ENCODE peak calls at places on chromosome 16, in six cellular contexts. F, L, X, R, K and B are unnamed samples.

GRCh38 chr16:27822529-27823437 is 240.7 kb downstream of the GSG1L start:
- DNase-seq in R (no peak), L (peak), F (no peak), K (no peak), X (no peak), B (no peak)

GRCh38 chr16:54370653-54371052 is 84.1 kb upstream of the IRX3 start:
- DNase-seq in F (no peak), X (no peak), K (peak), L (no peak), R (no peak), B (no peak)

GRCh38 chr16:30958164-30959083 is 870 bp downstream of the SETD1A start:
- DNase-seq in F (no peak), R (peak), X (peak), K (no peak), L (peak), B (no peak)

GRCh38 chr16:56682703-56683397 is 580 bp downstream of the MT1X start:
- DNase-seq in F (no peak), K (no peak), L (no peak), R (no peak), X (no peak), B (no peak)

GRCh38 chr16:15983898-15984297 is 34.5 kb downstream of the ABCC1 start:
- DNase-seq in L (no peak), K (peak), X (no peak), R (no peak), F (no peak), B (peak)

GRCh38 chr16:55482056-55482455 is 3.1 kb downstream of the MMP2 start:
- DNase-seq in F (no peak), R (no peak), K (no peak), L (no peak), X (no peak), B (no peak)

GRCh38 chr16:72847187-72848044 is 200.5 kb downstream of the ZFHX3 start:
- DNase-seq in L (no peak), R (peak), F (no peak), X (peak), K (peak), B (peak)

GRCh38 chr16:56203052-56203451 is 11.8 kb downstream of the GNAO1 start:
- DNase-seq in F (no peak), K (no peak), R (peak), L (peak), X (peak), B (no peak)

GRCh38 chr16:56700195-56700594 is 17.9 kb downstream of the MT1X start:
- DNase-seq in R (no peak), K (no peak), F (no peak), X (no peak), L (no peak), B (no peak)

GRCh38 chr16:10045291-10045775 is 136.9 kb downstream of the GRIN2A start:
- DNase-seq in K (no peak), L (no peak), X (no peak), R (no peak), F (no peak), B (no peak)

GRCh38 chr16:77469639-77470038 is 34.8 kb upstream of the ADAMTS18 start:
- DNase-seq in R (no peak), X (no peak), F (no peak), L (no peak), K (no peak), B (no peak)

GRCh38 chr16:53501216-53501859 is 1.7 kb downstream of the AKTIP start:
- DNase-seq in X (no peak), L (no peak), F (no peak), R (no peak), K (no peak), B (no peak)

GRCh38 chr16:85327731-85328664 is 215.7 kb upstream of the CIBAR2 start:
- DNase-seq in X (no peak), K (peak), F (no peak), L (no peak), R (no peak), B (no peak)

GRCh38 chr16:50448522-50448921 is 79.7 kb upstream of the BRD7 start:
- DNase-seq in R (no peak), X (peak), F (no peak), K (no peak), L (no peak), B (no peak)

GRCh38 chr16:50598256-50598894 is 50.2 kb downstream of the NKD1 start:
- DNase-seq in F (no peak), R (no peak), K (peak), X (peak), L (no peak), B (peak)

GRCh38 chr16:66524601-66525164 is 25.2 kb downstream of the TK2 start:
- DNase-seq in F (no peak), L (peak), K (peak), R (no peak), X (no peak), B (peak)

GRCh38 chr16:47731252-47731651 is 270.1 kb downstream of the PHKB start:
- DNase-seq in F (peak), K (no peak), L (no peak), R (no peak), X (no peak), B (no peak)

GRCh38 chr16:84714028-84714427 is 14.2 kb downstream of the USP10 start:
- DNase-seq in X (no peak), F (no peak), L (no peak), R (no peak), K (no peak), B (no peak)

GRCh38 chr16:3012828-3013420 is at the start of gene CLDN9:
- DNase-seq in X (no peak), L (no peak), R (no peak), K (no peak), F (no peak), B (no peak)

GRCh38 chr16:17135439-17135838 is 335.3 kb downstream of the XYLT1 start:
- DNase-seq in K (no peak), R (no peak), X (no peak), L (no peak), F (no peak), B (no peak)

GRCh38 chr16:81612351-81613170 is 166.5 kb upstream of the PLCG2 start:
- DNase-seq in K (peak), F (peak), R (no peak), X (no peak), L (no peak), B (peak)

GRCh38 chr16:89322381-89323119 is 105.0 kb downstream of the ZNF778 start:
- DNase-seq in R (no peak), F (no peak), L (no peak), K (peak), X (peak), B (no peak)

GRCh38 chr16:69833357-69833781 is 71.2 kb downstream of the WWP2 start:
- DNase-seq in F (no peak), X (no peak), K (no peak), R (no peak), L (no peak), B (no peak)

GRCh38 chr16:31527617-31528287 is at the start of gene AHSP:
- DNase-seq in L (no peak), K (no peak), R (no peak), F (no peak), X (no peak), B (no peak)

GRCh38 chr16:54945063-54945462 is 14.4 kb downstream of the IRX5 start:
- DNase-seq in F (no peak), K (no peak), X (no peak), L (no peak), R (no peak), B (no peak)